ENCODE peak calls at places on chromosomes 13 and 19, in four cellular contexts. Y, G, Q and E are unnamed samples.

GRCh38 chr13:114167445-114167844 is 11.6 kb upstream of the CFAP97D2 start:
- DNase-seq in Y (no peak), G (no peak), Q (no peak), E (no peak)

GRCh38 chr19:10113592-10113963 is 2.1 kb downstream of the P2RY11 start:
- DNase-seq in Y (no peak), G (no peak), Q (no peak), E (no peak)

GRCh38 chr13:62747152-62747551 is 1331.5 kb upstream of the PCDH20 start:
- DNase-seq in Y (no peak), G (no peak), Q (no peak), E (no peak)

GRCh38 chr13:92436927-92437326 is 789.7 kb upstream of the GPC6 start:
- DNase-seq in Y (no peak), G (no peak), Q (no peak), E (no peak)

GRCh38 chr13:43003010-43003409 is 11.0 kb upstream of the EPSTI1 start:
- DNase-seq in Y (no peak), G (no peak), Q (no peak), E (no peak)

GRCh38 chr19:604355-604754 is 14.7 kb downstream of the HCN2 start:
- DNase-seq in Y (no peak), G (no peak), Q (no peak), E (no peak)

GRCh38 chr13:112722433-112723250 is 32.8 kb downstream of the ATP11A start:
- DNase-seq in Y (no peak), G (peak; percentile 74), Q (no peak), E (peak; percentile 73)

GRCh38 chr19:2554856-2555255 is 78.9 kb downstream of the GADD45B start:
- DNase-seq in Y (no peak), G (no peak), Q (peak; percentile 15), E (peak; percentile 34)

GRCh38 chr19:13962738-13963602 is 10.7 kb downstream of the DCAF15 start:
- DNase-seq in Y (no peak), G (no peak), Q (no peak), E (peak; percentile 76)

GRCh38 chr19:42436006-42436405 is 6.7 kb downstream of the CXCL17 start:
- DNase-seq in Y (no peak), G (no peak), Q (no peak), E (no peak)

GRCh38 chr19:58562126-58563033 is 4.0 kb upstream of the UBE2M start:
- DNase-seq in Y (peak; percentile 76), G (no peak), Q (peak; percentile 47), E (peak; percentile 41)

GRCh38 chr13:42894765-42895181 is 97.3 kb downstream of the EPSTI1 start:
- DNase-seq in Y (no peak), G (peak; percentile 28), Q (no peak), E (no peak)

GRCh38 chr19:11091343-11092153 is 2.3 kb downstream of the LDLR start:
- DNase-seq in Y (peak; percentile 94), G (peak; percentile 66), Q (no peak), E (no peak)

GRCh38 chr13:52695856-52696255 is 43.2 kb downstream of the SUGT1 start:
- DNase-seq in Y (no peak), G (no peak), Q (no peak), E (no peak)

GRCh38 chr19:43639507-43640423 is at the start of gene CADM4:
- DNase-seq in Y (no peak), G (peak; percentile 48), Q (no peak), E (peak; percentile 81)

GRCh38 chr13:33274264-33274663 is 11.3 kb downstream of the STARD13 start:
- DNase-seq in Y (no peak), G (no peak), Q (no peak), E (no peak)

GRCh38 chr19:44777715-44778347 is at the start of gene CBLC:
- DNase-seq in Y (peak; percentile 90), G (peak; percentile 92), Q (no peak), E (peak; percentile 66)

GRCh38 chr13:46605824-46606554 is 53.0 kb downstream of the LRCH1 start:
- DNase-seq in Y (no peak), G (no peak), Q (no peak), E (no peak)

GRCh38 chr19:46000497-46001246 is 5.4 kb downstream of the CCDC61 start:
- DNase-seq in Y (no peak), G (peak; percentile 34), Q (peak; percentile 78), E (no peak)

GRCh38 chr13:59663707-59664106 is 500.0 kb downstream of the DIAPH3 start:
- DNase-seq in Y (no peak), G (no peak), Q (no peak), E (no peak)

GRCh38 chr13:59666504-59666903 is 497.2 kb downstream of the DIAPH3 start:
- DNase-seq in Y (no peak), G (no peak), Q (no peak), E (no peak)

GRCh38 chr13:19587635-19588300 is 26.4 kb upstream of the TPTE2 start:
- DNase-seq in Y (peak; percentile 48), G (no peak), Q (no peak), E (no peak)

GRCh38 chr13:109945206-109945960 is 159.0 kb upstream of the IRS2 start:
- DNase-seq in Y (no peak), G (no peak), Q (no peak), E (no peak)

GRCh38 chr13:113592571-113592970 is 8.0 kb downstream of the TFDP1 start:
- DNase-seq in Y (peak; percentile 13), G (no peak), Q (no peak), E (no peak)

GRCh38 chr19:5718032-5718578 is 1.8 kb downstream of the LONP1 start:
- DNase-seq in Y (no peak), G (no peak), Q (no peak), E (no peak)
- H3K4me3 ChIP-seq in Y (no peak overlapping the region), G (no peak overlapping the region), Q (peak overlapping the region; percentile 96), E (no peak overlapping the region)

GRCh38 chr19:39671739-39672363 is 16.1 kb downstream of the LGALS16 start:
- DNase-seq in Y (no peak), G (no peak), Q (no peak), E (no peak)
- TF ChIP-seq CTCF in Y (no peak), G (peak; percentile 44), Q (peak; percentile 67), E (peak; percentile 32)

DNA sequence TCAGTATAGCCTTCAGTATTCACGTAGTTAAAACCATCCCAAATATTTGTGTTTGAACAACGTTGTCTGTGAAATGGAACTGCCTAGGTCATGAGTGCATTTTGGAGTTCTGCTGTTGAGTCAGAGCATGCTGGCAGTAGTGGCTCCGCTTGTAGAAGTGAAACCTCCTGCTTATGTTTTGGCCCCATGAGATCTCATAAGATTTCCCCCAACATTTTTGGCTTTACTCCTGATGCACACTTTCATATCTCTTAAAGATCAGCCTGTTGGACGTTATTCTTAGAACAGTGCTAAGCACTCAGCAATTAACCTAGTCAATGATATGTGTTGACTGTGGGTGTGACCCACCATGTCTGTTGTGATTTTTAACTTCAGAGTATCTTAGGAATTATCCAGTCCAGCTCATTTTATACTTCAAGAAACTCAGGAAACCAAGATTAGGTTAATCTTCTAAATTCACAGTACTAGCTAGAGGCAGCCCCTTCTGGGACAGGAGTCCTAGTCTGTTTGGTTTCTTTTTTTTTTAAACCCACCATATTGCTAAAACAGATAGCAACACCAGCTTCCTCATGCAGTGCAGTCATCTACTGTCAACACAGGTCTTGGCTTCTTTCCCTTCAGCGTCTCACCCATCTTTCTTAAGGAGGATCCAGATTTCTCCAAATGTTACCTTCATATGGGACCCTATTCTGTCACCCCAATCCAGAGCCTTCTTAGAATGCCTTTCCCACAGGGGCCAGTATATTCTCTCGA is 26.2 kb downstream of the RAP2A start:
- DNase-seq in Y (no peak), G (no peak), Q (no peak), E (no peak)
- H3K4me3 ChIP-seq in Y (no peak overlapping the region), G (no peak overlapping the region), Q (no peak overlapping the region), E (no peak overlapping the region)

GRCh38 chr19:49987159-49987698 is 26.3 kb upstream of the SIGLEC11 start:
- DNase-seq in Y (peak; percentile 94), G (peak; percentile 85), Q (no peak), E (peak; percentile 86)
- TF ChIP-seq CTCF in Y (no peak), G (no peak), Q (no peak), E (no peak)